ENCODE peak calls at places on chromosome 2, in ten cellular contexts. R, X, T, H, Q, N, M, V, Z and A are unnamed samples.

GRCh38 chr2:118881490-118882129 is 34.2 kb upstream of the EN1 start:
- DNase-seq in H (peak), V (peak), Z (peak), X (no peak), M (no peak), T (peak), R (peak), N (no peak), Q (peak), A (peak)

GRCh38 chr2:241958818-241959545 is 89.5 kb downstream of the RTP5 start:
- DNase-seq in X (no peak), H (no peak), Z (no peak), M (no peak), T (no peak), Q (no peak), V (no peak), R (no peak), N (no peak), A (no peak)

GRCh38 chr2:173555833-173556232 is 201.2 kb downstream of the CDCA7 start:
- DNase-seq in V (peak), H (no peak), N (no peak), Q (no peak), R (no peak), Z (no peak), M (no peak), T (no peak), X (no peak), A (no peak)

GRCh38 chr2:39787123-39787522 is 8.1 kb upstream of the THUMPD2 start:
- DNase-seq in M (no peak), Z (no peak), H (no peak), T (no peak), V (no peak), X (no peak), N (no peak), R (no peak), Q (no peak), A (no peak)

GRCh38 chr2:16226942-16227664 is 286.8 kb downstream of the MYCN start:
- DNase-seq in H (no peak), M (no peak), T (no peak), X (no peak), V (no peak), Q (no peak), N (no peak), Z (no peak), R (no peak), A (no peak)

GRCh38 chr2:109331864-109332848 is 203.2 kb downstream of the SH3RF3 start:
- DNase-seq in Q (peak), N (no peak), R (no peak), V (peak), T (no peak), X (peak), Z (peak), H (no peak), M (peak), A (peak)

GRCh38 chr2:55232863-55233657 is 572 bp downstream of the RPS27A start:
- DNase-seq in Q (peak), M (no peak), X (peak), T (peak), Z (peak), R (peak), H (no peak), N (peak), V (no peak), A (no peak)

GRCh38 chr2:46943881-46944798 is 28.5 kb upstream of the MCFD2 start:
- DNase-seq in R (peak), Z (peak), X (peak), N (no peak), T (peak), H (no peak), Q (no peak), M (no peak), V (no peak), A (no peak)

GRCh38 chr2:112583497-112584133 is 794 bp upstream of the CHCHD5 start:
- DNase-seq in N (no peak), R (no peak), X (no peak), T (no peak), Z (no peak), V (peak), Q (no peak), M (no peak), H (no peak), A (no peak)

GRCh38 chr2:98487806-98488189 is 43.1 kb downstream of the INPP4A start:
- DNase-seq in Z (no peak), Q (no peak), T (no peak), V (no peak), H (no peak), X (no peak), R (no peak), N (no peak), M (no peak), A (peak)

GRCh38 chr2:27263287-27264252 is 723 bp upstream of the SLC30A3 start:
- DNase-seq in M (no peak), Z (no peak), X (no peak), V (peak), T (no peak), H (no peak), R (no peak), N (no peak), Q (no peak), A (no peak)

GRCh38 chr2:229780856-229781773 is 66.8 kb upstream of the DNER start:
- DNase-seq in V (no peak), Q (peak), X (no peak), M (peak), H (no peak), T (peak), Z (no peak), R (no peak), N (no peak), A (peak)

GRCh38 chr2:46462936-46463335 is 16.4 kb upstream of the TMEM247 start:
- DNase-seq in Z (no peak), N (no peak), R (no peak), X (no peak), M (peak), Q (no peak), H (no peak), V (no peak), T (no peak), A (no peak)

GRCh38 chr2:181813963-181814565 is 77.5 kb upstream of the ITPRID2 start:
- DNase-seq in H (no peak), Z (no peak), T (no peak), N (no peak), X (no peak), R (no peak), M (peak), Q (peak), V (no peak), A (no peak)

GRCh38 chr2:113124181-113124961 is 3.0 kb upstream of the IL1RN start:
- DNase-seq in N (no peak), Q (peak), V (no peak), R (no peak), X (peak), M (no peak), Z (no peak), T (no peak), H (no peak), A (no peak)

GRCh38 chr2:100660851-100661584 is 98.2 kb downstream of the PDCL3 start:
- DNase-seq in H (no peak), V (no peak), X (no peak), Z (no peak), T (no peak), M (no peak), Q (no peak), R (no peak), N (no peak), A (no peak)

GRCh38 chr2:44553456-44553855 is 191.7 kb downstream of the CAMKMT start:
- DNase-seq in H (no peak), R (no peak), N (no peak), V (no peak), M (no peak), Q (no peak), Z (no peak), X (no peak), T (no peak), A (peak)

GRCh38 chr2:69637923-69638322 is 5.6 kb downstream of the AAK1 start:
- DNase-seq in M (no peak), V (no peak), H (no peak), R (no peak), Q (no peak), T (no peak), X (no peak), Z (no peak), N (no peak), A (no peak)

GRCh38 chr2:23697256-23697655 is 229.7 kb downstream of the ATAD2B start:
- DNase-seq in T (no peak), V (no peak), Z (no peak), R (no peak), X (no peak), N (no peak), H (no peak), M (no peak), Q (no peak), A (no peak)

GRCh38 chr2:70974592-70974991 is 3.8 kb upstream of the ANKRD53 start:
- DNase-seq in X (no peak), H (no peak), V (no peak), R (no peak), T (no peak), N (no peak), Q (peak), Z (no peak), M (no peak), A (no peak)

GRCh38 chr2:181686566-181687185 is 6.4 kb upstream of the NEUROD1 start:
- DNase-seq in T (no peak), Z (no peak), R (no peak), N (no peak), V (peak), X (no peak), Q (no peak), M (no peak), H (no peak), A (no peak)

GRCh38 chr2:74849228-74849892 is 15.4 kb downstream of the HK2 start:
- DNase-seq in T (peak), N (no peak), M (no peak), V (no peak), H (no peak), Z (no peak), Q (no peak), X (peak), R (no peak), A (no peak)

GRCh38 chr2:101820519-101820918 is 123.0 kb downstream of the MAP4K4 start:
- DNase-seq in H (no peak), T (no peak), M (no peak), X (no peak), R (no peak), N (no peak), V (no peak), Q (peak), Z (no peak), A (no peak)

GRCh38 chr2:200944467-200945394 is 18.7 kb downstream of the ORC2 start:
- DNase-seq in R (peak), Z (peak), N (no peak), V (no peak), T (no peak), X (no peak), Q (peak), M (peak), H (no peak), A (peak)

GRCh38 chr2:130019402-130019801 is 39.9 kb downstream of the RAB6C start:
- DNase-seq in H (no peak), T (no peak), V (no peak), Q (no peak), Z (no peak), N (no peak), R (no peak), X (no peak), M (no peak), A (no peak)

GRCh38 chr2:28755411-28755810 is 3.8 kb downstream of the PPP1CB start:
- DNase-seq in N (no peak), X (no peak), Z (no peak), V (no peak), H (no peak), T (no peak), Q (peak), M (no peak), R (no peak), A (no peak)

GRCh38 chr2:155842103-155842502 is 490.4 kb downstream of the NR4A2 start:
- DNase-seq in T (no peak), M (no peak), Z (no peak), V (no peak), N (no peak), R (no peak), X (no peak), Q (no peak), H (no peak), A (no peak)

GRCh38 chr2:128323501-128323931 is 4.8 kb upstream of the HS6ST1 start:
- DNase-seq in V (no peak), H (no peak), Z (no peak), Q (no peak), X (no peak), M (no peak), T (no peak), N (peak), R (no peak), A (no peak)

GRCh38 chr2:166417669-166418068 is 41.9 kb upstream of the SCN9A start:
- DNase-seq in Q (peak), N (no peak), V (no peak), Z (no peak), R (no peak), T (no peak), H (no peak), M (no peak), X (no peak), A (peak)

GRCh38 chr2:43174368-43175186 is 51.8 kb downstream of the ZFP36L2 start:
- DNase-seq in Z (peak), T (peak), N (peak), Q (no peak), X (peak), M (no peak), R (peak), V (no peak), H (no peak), A (no peak)

GRCh38 chr2:18626256-18626668 is 36.9 kb upstream of the NT5C1B start:
- DNase-seq in N (no peak), M (no peak), H (no peak), R (no peak), T (no peak), X (no peak), Z (no peak), Q (no peak), V (no peak), A (peak)

GRCh38 chr2:162766092-162766491 is 72.5 kb downstream of the KCNH7 start:
- DNase-seq in X (no peak), H (no peak), N (no peak), Z (no peak), V (no peak), Q (no peak), M (no peak), T (no peak), R (no peak), A (no peak)

GRCh38 chr2:210964141-210964764 is 407.9 kb downstream of the CPS1 start:
- DNase-seq in R (no peak), M (no peak), Q (no peak), X (no peak), N (no peak), V (no peak), Z (no peak), T (no peak), H (no peak), A (no peak)

GRCh38 chr2:177296047-177296446 is 31.5 kb upstream of the NFE2L2 start:
- DNase-seq in R (no peak), N (no peak), V (no peak), X (no peak), Z (no peak), T (peak), M (no peak), H (no peak), Q (no peak), A (peak)

GRCh38 chr2:189221811-189222210 is 42.2 kb upstream of the COL5A2 start:
- DNase-seq in M (no peak), R (no peak), V (no peak), X (no peak), N (no peak), Q (no peak), Z (no peak), H (no peak), T (no peak), A (peak)

GRCh38 chr2:168849610-168850009 is 40.6 kb downstream of the SPC25 start:
- DNase-seq in X (no peak), V (peak), Z (no peak), R (no peak), Q (peak), N (no peak), M (no peak), T (no peak), H (no peak), A (peak)

GRCh38 chr2:205768341-205768740 is 86.0 kb downstream of the NRP2 start:
- DNase-seq in H (no peak), M (no peak), Z (no peak), N (no peak), R (no peak), V (no peak), X (no peak), T (no peak), Q (no peak), A (no peak)